ENCODE peak calls at places on chromosomes 1 and 21, in five cellular contexts. S is HL-60, I is stomach, D is dorsolateral prefrontal cortex, R is IMR-90. F is an unnamed sample.

GRCh38 chr1:21638531-21639341 is 30.4 kb downstream of the RAP1GAP start:
- DNase-seq in D (no peak), R (peak; percentile 73), I (peak; percentile 74), S (no peak), F (no peak)

GRCh38 chr1:248243204-248243603 is 12.0 kb downstream of the OR2M4 start:
- DNase-seq in S (peak; percentile 55), D (no peak), R (peak; percentile 3), I (no peak), F (no peak)

GRCh38 chr1:7409278-7409677 is 361.8 kb upstream of the VAMP3 start:
- DNase-seq in I (peak; percentile 24), D (no peak), R (no peak), S (no peak), F (no peak)

GRCh38 chr1:8854270-8854669 is 24.2 kb downstream of the ENO1 start:
- DNase-seq in R (no peak), I (no peak), D (no peak), S (no peak), F (no peak)

GRCh38 chr1:33219886-33220661 is 36.2 kb upstream of the ZNF362 start:
- DNase-seq in R (peak; percentile 45), I (no peak), D (no peak), S (no peak), F (no peak)

GRCh38 chr1:244322791-244323521 is 128.8 kb downstream of the ADSS2 start:
- DNase-seq in S (peak; percentile 45), D (no peak), R (peak; percentile 98), I (peak; percentile 49), F (peak; percentile 66)

GRCh38 chr1:214392246-214392645 is 111.3 kb downstream of the SMYD2 start:
- DNase-seq in D (no peak), I (no peak), S (no peak), R (peak; percentile 84), F (no peak)

GRCh38 chr1:13483946-13484345 is 29.9 kb downstream of the LRRC38 start:
- DNase-seq in S (no peak), D (no peak), I (no peak), R (no peak), F (no peak)

GRCh38 chr1:10779201-10779600 is 17.2 kb downstream of the CASZ1 start:
- DNase-seq in I (peak; percentile 86), D (peak; percentile 69), S (no peak), R (no peak), F (no peak)

GRCh38 chr1:27318596-27318995 is 3.4 kb upstream of the TMEM222 start:
- DNase-seq in D (peak; percentile 9), R (peak; percentile 22), S (no peak), I (no peak), F (no peak)

GRCh38 chr1:32984090-32984828 is 19.6 kb upstream of the RNF19B start:
- DNase-seq in R (peak; percentile 74), D (peak; percentile 63), S (no peak), I (no peak), F (no peak)

GRCh38 chr21:36790616-36791015 is 91.7 kb downstream of the SIM2 start:
- DNase-seq in R (peak; percentile 7), S (no peak), I (no peak), D (no peak), F (no peak)

GRCh38 chr1:154736840-154737239 is 128.9 kb upstream of the ADAR start:
- DNase-seq in R (peak; percentile 80), S (peak; percentile 19), I (no peak), D (no peak), F (no peak)

GRCh38 chr1:81221564-81221963 is 579.2 kb upstream of the ADGRL2 start:
- DNase-seq in D (no peak), I (no peak), R (no peak), S (no peak), F (no peak)

GRCh38 chr1:183022202-183023145 is 746 bp upstream of the LAMC1 start:
- DNase-seq in R (peak; percentile 98), I (peak; percentile 82), D (peak; percentile 55), S (peak; percentile 9), F (peak; percentile 75)

GRCh38 chr1:18110598-18110939 is 3.0 kb downstream of the IGSF21 start:
- DNase-seq in I (no peak), D (no peak), S (no peak), R (no peak), F (no peak)

GRCh38 chr1:41740630-41741239 is 178.0 kb downstream of the HIVEP3 start:
- DNase-seq in S (peak; percentile 78), I (no peak), D (no peak), R (no peak), F (no peak)

GRCh38 chr1:160400284-160400645 is at the start of gene VANGL2:
- DNase-seq in S (no peak), I (peak; percentile 78), D (peak; percentile 70), R (peak; percentile 41), F (no peak)

GRCh38 chr1:160401487-160401805 is 1.1 kb downstream of the VANGL2 start:
- DNase-seq in D (no peak), I (no peak), S (no peak), R (no peak), F (no peak)

GRCh38 chr1:160398823-160399222 is 1.5 kb upstream of the VANGL2 start:
- DNase-seq in I (no peak), R (no peak), D (no peak), S (no peak), F (no peak)

GRCh38 chr1:160400646-160401486 is 502 bp downstream of the VANGL2 start:
- DNase-seq in R (no peak), S (no peak), D (no peak), I (no peak), F (no peak)

GRCh38 chr1:160399544-160400283 is 650 bp upstream of the VANGL2 start:
- DNase-seq in S (no peak), D (no peak), I (no peak), R (no peak), F (no peak)
- H3K27ac ChIP-seq in S (no peak overlapping the region), D (peak overlapping the region; percentile 74), I (peak overlapping the region; percentile 80), R (no peak overlapping the region), F (no peak overlapping the region)

GRCh38 chr1:85319931-85320330 is 43.5 kb upstream of the BCL10 start:
- DNase-seq in S (no peak), D (no peak), I (no peak), R (no peak), F (no peak)
- H3K4me3 ChIP-seq in S (no peak overlapping the region), D (no peak overlapping the region), I (no peak overlapping the region), R (no peak overlapping the region), F (no peak overlapping the region)

GRCh38 chr1:67687649-67688048 is 2.6 kb downstream of the GADD45A start:
- DNase-seq in D (no peak), I (no peak), S (peak; percentile 87), R (peak; percentile 83), F (no peak)
- H3K27ac ChIP-seq in D (peak overlapping the region; percentile 92), I (no peak overlapping the region), S (peak overlapping the region; percentile 74), R (no peak overlapping the region), F (peak overlapping the region; percentile 98)

GRCh38 chr1:208917719-208918118 is 665.8 kb upstream of the CAMK1G start:
- DNase-seq in D (no peak), R (no peak), S (no peak), I (no peak), F (no peak)
- H3K4me3 ChIP-seq in D (no peak overlapping the region), R (no peak overlapping the region), S (no peak overlapping the region), I (no peak overlapping the region), F (no peak overlapping the region)

DNA sequence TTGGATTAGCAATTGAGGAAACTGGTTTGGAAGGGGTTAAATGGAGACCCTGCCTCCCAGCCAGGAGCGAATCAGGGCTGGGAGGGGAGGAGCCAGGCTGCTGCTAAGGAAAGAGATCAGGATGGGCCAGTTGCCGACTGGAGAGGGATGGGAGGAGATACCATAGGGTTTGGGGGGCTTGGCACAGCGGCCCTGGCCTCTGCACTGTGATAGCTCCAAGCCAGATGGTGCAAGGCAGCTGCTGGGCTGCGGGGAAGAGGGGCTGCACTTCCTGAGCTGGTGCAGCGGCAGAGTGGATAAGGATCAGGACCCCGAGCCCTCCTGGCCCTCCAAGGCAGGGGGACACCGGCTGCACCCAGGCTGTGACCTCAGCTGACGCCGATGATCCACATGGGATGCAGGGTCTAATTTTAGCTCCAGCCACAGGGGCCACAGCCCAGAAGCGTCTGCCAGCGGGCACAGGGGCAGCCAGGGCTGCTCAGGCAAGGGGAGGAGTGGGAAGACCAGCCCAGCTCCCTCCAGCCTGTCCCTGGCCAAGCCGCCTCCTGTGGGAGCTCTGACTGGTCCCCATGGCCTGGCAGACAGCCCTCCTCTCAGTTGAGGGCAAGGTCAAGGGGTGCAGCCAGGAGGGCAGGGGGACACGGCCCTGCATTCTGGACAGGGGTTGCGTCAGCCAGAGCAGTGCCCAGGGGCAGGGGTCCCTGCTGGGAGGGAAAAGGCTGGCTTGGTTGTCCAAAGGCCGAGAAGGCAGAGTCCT is at the start of gene EXTL1:
- DNase-seq in S (no peak), R (peak; percentile 63), I (no peak), D (peak; percentile 71), F (no peak)
- H3K27ac ChIP-seq in S (no peak within 1 kb of the TSS), R (no peak within 1 kb of the TSS), I (no peak within 1 kb of the TSS), D (peak within 1 kb of the TSS; percentile 85), F (no peak within 1 kb of the TSS)